ENCODE peak calls at places on chromosomes 7 and 10, in five cellular contexts. One of them, this sample, is unnamed.

GRCh38 chr10:49324711-49325110 is 25.7 kb downstream of the C10orf71 start:
- DNase-seq in HCT116: no peak
- DNase-seq in sigmoid colon: no peak
- DNase-seq in breast epithelium: no peak
- DNase-seq in GM23338: peak; percentile 57
- DNase-seq in this sample: no peak

GRCh38 chr10:49080071-49080470 is 35.3 kb downstream of the VSTM4 start:
- DNase-seq in GM23338: no peak
- DNase-seq in HCT116: no peak
- DNase-seq in sigmoid colon: no peak
- DNase-seq in breast epithelium: no peak
- DNase-seq in this sample: no peak

GRCh38 chr10:106863549-106863948 is 301.0 kb downstream of the SORCS1 start:
- DNase-seq in GM23338: peak; percentile 46
- DNase-seq in HCT116: no peak
- DNase-seq in breast epithelium: no peak
- DNase-seq in sigmoid colon: no peak
- DNase-seq in this sample: no peak

GRCh38 chr7:130903358-130903974 is 169.5 kb upstream of the KLF14 start:
- DNase-seq in HCT116: no peak
- DNase-seq in GM23338: no peak
- DNase-seq in sigmoid colon: no peak
- DNase-seq in breast epithelium: no peak
- DNase-seq in this sample: peak; percentile 95

GRCh38 chr7:156493942-156494341 is 146.6 kb upstream of the RNF32 start:
- DNase-seq in HCT116: no peak
- DNase-seq in sigmoid colon: no peak
- DNase-seq in breast epithelium: no peak
- DNase-seq in GM23338: no peak
- DNase-seq in this sample: no peak

GRCh38 chr10:79242620-79243152 is 104.6 kb upstream of the PPIF start:
- DNase-seq in GM23338: peak; percentile 73
- DNase-seq in sigmoid colon: peak; percentile 92
- DNase-seq in HCT116: no peak
- DNase-seq in breast epithelium: peak; percentile 72
- DNase-seq in this sample: no peak

GRCh38 chr7:69967152-69967591 is 368.9 kb downstream of the AUTS2 start:
- DNase-seq in HCT116: no peak
- DNase-seq in GM23338: peak; percentile 43
- DNase-seq in breast epithelium: no peak
- DNase-seq in sigmoid colon: no peak
- DNase-seq in this sample: no peak

GRCh38 chr10:1255166-1255565 is 199.0 kb downstream of the WDR37 start:
- DNase-seq in breast epithelium: no peak
- DNase-seq in HCT116: no peak
- DNase-seq in GM23338: no peak
- DNase-seq in sigmoid colon: no peak
- DNase-seq in this sample: no peak

GRCh38 chr7:42704710-42705109 is 207.2 kb downstream of the C7orf25 start:
- DNase-seq in breast epithelium: no peak
- DNase-seq in GM23338: no peak
- DNase-seq in sigmoid colon: no peak
- DNase-seq in HCT116: no peak
- DNase-seq in this sample: no peak

GRCh38 chr7:149147072-149147729 is at the start of gene ZNF398:
- DNase-seq in HCT116: no peak
- DNase-seq in breast epithelium: peak; percentile 66
- DNase-seq in GM23338: peak; percentile 82
- DNase-seq in sigmoid colon: peak; percentile 77
- DNase-seq in this sample: no peak

GRCh38 chr10:48651839-48652238 is 32.8 kb upstream of the WDFY4 start:
- DNase-seq in sigmoid colon: no peak
- DNase-seq in HCT116: no peak
- DNase-seq in breast epithelium: no peak
- DNase-seq in GM23338: no peak
- DNase-seq in this sample: no peak

GRCh38 chr7:134042307-134042706 is 84.8 kb upstream of the LRGUK start:
- DNase-seq in HCT116: no peak
- DNase-seq in sigmoid colon: no peak
- DNase-seq in GM23338: no peak
- DNase-seq in breast epithelium: no peak
- DNase-seq in this sample: no peak

GRCh38 chr7:158285383-158285770 is 302.2 kb downstream of the PTPRN2 start:
- DNase-seq in sigmoid colon: peak; percentile 48
- DNase-seq in HCT116: no peak
- DNase-seq in GM23338: no peak
- DNase-seq in breast epithelium: no peak
- DNase-seq in this sample: no peak

GRCh38 chr10:67520924-67521520 is 175.0 kb downstream of the CTNNA3 start:
- DNase-seq in HCT116: peak; percentile 50
- DNase-seq in sigmoid colon: no peak
- DNase-seq in GM23338: peak; percentile 80
- DNase-seq in breast epithelium: no peak
- DNase-seq in this sample: peak; percentile 33

GRCh38 chr10:30537586-30537985 is 92.0 kb downstream of the LYZL2 start:
- DNase-seq in breast epithelium: no peak
- DNase-seq in GM23338: no peak
- DNase-seq in sigmoid colon: no peak
- DNase-seq in HCT116: no peak
- DNase-seq in this sample: no peak

GRCh38 chr7:47738563-47739166 is 156.8 kb upstream of the TNS3 start:
- DNase-seq in breast epithelium: no peak
- DNase-seq in sigmoid colon: no peak
- DNase-seq in HCT116: no peak
- DNase-seq in GM23338: no peak
- DNase-seq in this sample: no peak

GRCh38 chr7:88377421-88377820 is 70.7 kb upstream of the STEAP4 start:
- DNase-seq in HCT116: peak; percentile 68
- DNase-seq in sigmoid colon: no peak
- DNase-seq in breast epithelium: no peak
- DNase-seq in GM23338: peak; percentile 81
- DNase-seq in this sample: no peak

DNA sequence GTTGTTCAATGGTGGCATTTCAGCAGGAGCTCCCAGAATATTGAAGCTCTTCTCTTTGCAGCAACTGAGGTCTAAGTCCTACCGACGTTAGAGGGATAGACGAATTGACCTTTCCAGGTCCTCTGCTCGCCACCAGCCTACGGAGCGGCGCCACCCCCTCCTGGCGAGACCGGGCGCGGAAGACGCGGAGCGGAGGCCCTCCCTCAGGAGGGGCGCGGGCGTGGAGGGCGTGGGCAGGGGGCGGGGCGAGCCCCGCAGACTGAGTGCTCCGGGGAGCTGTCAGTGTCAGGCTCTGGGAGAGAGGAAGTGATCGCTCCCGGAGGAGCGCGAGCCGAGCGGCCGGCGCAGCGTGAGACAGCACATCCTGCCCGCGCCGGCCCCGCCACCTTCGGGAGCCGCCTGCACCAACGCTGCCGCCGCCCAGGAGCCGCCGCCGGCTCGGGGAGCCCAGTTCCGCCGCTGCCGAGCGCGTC is at the start of gene DYNC1I1:
- DNase-seq in GM23338: peak; percentile 73
- DNase-seq in sigmoid colon: peak; percentile 88
- DNase-seq in HCT116: no peak
- DNase-seq in breast epithelium: no peak
- DNase-seq in this sample: no peak
- TF ChIP-seq POLR2AphosphoS5 in GM23338: no peak
- TF ChIP-seq POLR2AphosphoS5 in sigmoid colon: peak; percentile 80
- TF ChIP-seq POLR2AphosphoS5 in HCT116: no peak
- TF ChIP-seq POLR2AphosphoS5 in breast epithelium: no peak
- TF ChIP-seq POLR2AphosphoS5 in this sample: no peak

DNA sequence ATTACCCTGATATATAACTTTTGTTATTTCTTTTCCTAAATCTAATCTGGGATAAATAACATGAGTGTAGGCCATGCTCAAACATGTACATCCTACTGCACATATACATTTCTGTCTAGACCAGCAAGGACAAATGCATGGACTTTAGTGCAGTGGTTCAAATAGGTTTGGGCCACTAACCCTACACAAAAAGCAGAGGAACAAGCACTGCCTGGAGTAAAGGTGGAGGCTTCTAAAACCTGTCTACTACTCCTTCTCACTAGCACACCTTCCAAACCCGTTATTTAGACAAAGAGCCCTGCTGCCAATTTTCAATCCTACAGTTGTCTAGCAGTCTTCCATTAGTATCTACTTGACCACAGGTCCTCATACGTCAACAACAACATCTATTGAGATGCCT is 34.8 kb downstream of the SGCE start:
- DNase-seq in sigmoid colon: no peak
- DNase-seq in breast epithelium: no peak
- DNase-seq in GM23338: no peak
- DNase-seq in HCT116: no peak
- DNase-seq in this sample: no peak
- H3K27ac ChIP-seq in sigmoid colon: peak overlapping the region; percentile 68
- H3K27ac ChIP-seq in breast epithelium: no peak overlapping the region
- H3K27ac ChIP-seq in GM23338: no peak overlapping the region
- H3K27ac ChIP-seq in HCT116: peak overlapping the region; percentile 28
- H3K27ac ChIP-seq in this sample: no peak overlapping the region

GRCh38 chr10:93473804-93474472 is 8.2 kb downstream of the MYOF start:
- DNase-seq in breast epithelium: no peak
- DNase-seq in HCT116: no peak
- DNase-seq in GM23338: no peak
- DNase-seq in sigmoid colon: peak; percentile 50
- DNase-seq in this sample: no peak

GRCh38 chr10:93468532-93469213 is 13.5 kb downstream of the MYOF start:
- DNase-seq in breast epithelium: no peak
- DNase-seq in HCT116: peak; percentile 89
- DNase-seq in GM23338: no peak
- DNase-seq in sigmoid colon: no peak
- DNase-seq in this sample: peak; percentile 89

GRCh38 chr10:93469454-93469853 is 12.7 kb downstream of the MYOF start:
- DNase-seq in breast epithelium: no peak
- DNase-seq in HCT116: no peak
- DNase-seq in sigmoid colon: peak; percentile 69
- DNase-seq in GM23338: no peak
- DNase-seq in this sample: no peak

GRCh38 chr10:93473161-93473560 is 9.0 kb downstream of the MYOF start:
- DNase-seq in GM23338: no peak
- DNase-seq in sigmoid colon: peak; percentile 36
- DNase-seq in HCT116: no peak
- DNase-seq in breast epithelium: no peak
- DNase-seq in this sample: no peak

GRCh38 chr10:93471110-93471651 is 11.0 kb downstream of the MYOF start:
- DNase-seq in sigmoid colon: peak; percentile 60
- DNase-seq in GM23338: no peak
- DNase-seq in breast epithelium: no peak
- DNase-seq in HCT116: peak; percentile 95
- DNase-seq in this sample: peak; percentile 95
- TF ChIP-seq POLR2AphosphoS5 in sigmoid colon: peak; percentile 30
- TF ChIP-seq POLR2AphosphoS5 in GM23338: no peak
- TF ChIP-seq POLR2AphosphoS5 in breast epithelium: peak; percentile 49
- TF ChIP-seq POLR2AphosphoS5 in HCT116: no peak
- TF ChIP-seq POLR2AphosphoS5 in this sample: peak; percentile 79

DNA sequence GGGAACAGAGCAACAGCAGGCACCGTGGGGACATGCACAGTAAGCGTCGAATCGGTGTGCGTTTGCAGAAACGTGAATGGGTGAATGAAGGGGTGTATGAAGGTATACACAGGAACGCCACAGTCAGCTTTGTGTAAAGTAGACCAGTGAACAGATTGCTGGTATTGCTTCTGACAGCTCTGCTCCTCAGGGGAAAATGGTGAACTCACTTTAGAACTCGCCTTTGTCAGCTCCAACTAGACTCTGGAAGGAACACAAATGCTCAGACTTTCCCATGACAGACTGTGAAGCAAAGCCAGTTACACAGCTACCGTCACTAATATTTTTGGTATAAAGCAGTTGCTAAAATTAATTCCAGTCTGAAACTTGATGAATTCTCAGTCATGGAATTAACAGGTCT is 78.9 kb downstream of the CUX1 start:
- DNase-seq in breast epithelium: no peak
- DNase-seq in HCT116: no peak
- DNase-seq in GM23338: no peak
- DNase-seq in sigmoid colon: no peak
- DNase-seq in this sample: no peak
- H3K27ac ChIP-seq in breast epithelium: no peak overlapping the region
- H3K27ac ChIP-seq in HCT116: no peak overlapping the region
- H3K27ac ChIP-seq in GM23338: peak overlapping the region; percentile 50
- H3K27ac ChIP-seq in sigmoid colon: peak overlapping the region; percentile 80
- H3K27ac ChIP-seq in this sample: no peak overlapping the region

GRCh38 chr7:132251327-132251659 is 325.0 kb downstream of the PLXNA4 start:
- DNase-seq in GM23338: peak; percentile 48
- DNase-seq in breast epithelium: peak; percentile 95
- DNase-seq in HCT116: no peak
- DNase-seq in sigmoid colon: peak; percentile 92
- DNase-seq in this sample: no peak
- TF ChIP-seq POLR2AphosphoS5 in GM23338: no peak
- TF ChIP-seq POLR2AphosphoS5 in breast epithelium: peak; percentile 46
- TF ChIP-seq POLR2AphosphoS5 in HCT116: no peak
- TF ChIP-seq POLR2AphosphoS5 in sigmoid colon: no peak
- TF ChIP-seq POLR2AphosphoS5 in this sample: no peak

GRCh38 chr10:86960863-86961434 is 2.5 kb downstream of the SNCG start:
- DNase-seq in GM23338: no peak
- DNase-seq in HCT116: no peak
- DNase-seq in sigmoid colon: peak; percentile 48
- DNase-seq in breast epithelium: peak; percentile 38
- DNase-seq in this sample: no peak
- H3K27ac ChIP-seq in GM23338: no peak overlapping the region
- H3K27ac ChIP-seq in HCT116: peak overlapping the region; percentile 94
- H3K27ac ChIP-seq in sigmoid colon: no peak overlapping the region
- H3K27ac ChIP-seq in breast epithelium: no peak overlapping the region
- H3K27ac ChIP-seq in this sample: no peak overlapping the region

DNA sequence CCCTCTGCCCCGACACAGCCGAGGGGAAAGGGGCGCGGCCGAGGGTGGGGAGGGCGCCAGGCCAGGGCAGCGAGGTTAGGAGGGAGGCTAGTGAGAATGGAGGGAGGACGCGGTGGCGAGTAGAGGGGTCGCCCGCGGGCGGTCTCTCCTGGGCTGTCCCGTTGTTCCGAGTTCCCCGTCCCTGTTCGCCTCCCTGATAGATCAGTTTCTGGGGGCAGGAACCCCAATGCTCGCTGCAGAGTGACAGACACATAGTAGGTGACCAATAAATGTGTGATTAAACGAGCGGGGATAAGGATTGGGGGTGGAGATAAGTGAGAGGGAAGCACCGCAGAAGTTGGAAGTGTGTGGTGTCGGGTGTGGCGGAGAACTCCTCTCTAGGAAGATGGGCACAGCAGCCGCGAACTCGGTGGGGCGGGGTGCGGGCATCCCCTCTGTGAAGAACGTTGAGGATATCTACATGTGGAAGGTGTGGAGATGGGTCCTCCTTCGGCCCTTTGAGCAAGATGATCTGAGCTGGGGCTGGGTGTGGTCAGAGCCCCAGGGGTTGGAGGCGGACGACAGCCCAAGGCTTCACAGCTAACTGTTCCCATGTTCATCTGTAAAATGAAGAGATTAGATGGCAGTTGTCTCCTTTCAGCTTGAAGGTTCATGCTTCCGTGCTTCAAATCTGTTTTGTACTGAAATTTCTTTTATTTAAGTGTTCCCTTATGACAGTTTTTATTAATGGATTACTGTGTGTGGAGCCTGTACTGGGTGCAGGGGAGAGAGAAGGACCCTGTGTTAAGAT is 655 bp downstream of the ZNF775 start:
- DNase-seq in GM23338: no peak
- DNase-seq in sigmoid colon: peak; percentile 77
- DNase-seq in breast epithelium: no peak
- DNase-seq in HCT116: no peak
- DNase-seq in this sample: no peak
- TF ChIP-seq POLR2AphosphoS5 in GM23338: peak; percentile 9
- TF ChIP-seq POLR2AphosphoS5 in sigmoid colon: no peak
- TF ChIP-seq POLR2AphosphoS5 in breast epithelium: no peak
- TF ChIP-seq POLR2AphosphoS5 in HCT116: no peak
- TF ChIP-seq POLR2AphosphoS5 in this sample: no peak

GRCh38 chr7:101111261-101111660 is 15.6 kb upstream of the SERPINE1 start:
- DNase-seq in breast epithelium: no peak
- DNase-seq in HCT116: no peak
- DNase-seq in sigmoid colon: no peak
- DNase-seq in GM23338: no peak
- DNase-seq in this sample: no peak
- H3K27ac ChIP-seq in breast epithelium: no peak overlapping the region
- H3K27ac ChIP-seq in HCT116: no peak overlapping the region
- H3K27ac ChIP-seq in sigmoid colon: peak overlapping the region; percentile 42
- H3K27ac ChIP-seq in GM23338: no peak overlapping the region
- H3K27ac ChIP-seq in this sample: peak overlapping the region; percentile 49